ENCODE peak calls at places on chromosomes 13 and 19, in nine cellular contexts. One of them, this sample, is unnamed.

GRCh38 chr13:76522083-76522755 is 364.0 kb downstream of the KCTD12 start:
- DNase-seq in body of pancreas: no peak
- DNase-seq in omental fat pad: no peak
- DNase-seq in AG04450: no peak
- DNase-seq in CD4-positive, alpha-beta T cell: no peak
- DNase-seq in tibial nerve: no peak
- DNase-seq in heart left ventricle: no peak
- DNase-seq in AG10803: peak; percentile 24
- DNase-seq in hepatocyte: peak; percentile 32
- DNase-seq in this sample: no peak

GRCh38 chr19:14433454-14434156 is 499 bp downstream of the PKN1 start:
- DNase-seq in hepatocyte: peak; percentile 60
- DNase-seq in body of pancreas: peak; percentile 57
- DNase-seq in heart left ventricle: peak; percentile 69
- DNase-seq in tibial nerve: no peak
- DNase-seq in AG10803: no peak
- DNase-seq in AG04450: no peak
- DNase-seq in CD4-positive, alpha-beta T cell: peak; percentile 40
- DNase-seq in omental fat pad: no peak
- DNase-seq in this sample: no peak

GRCh38 chr13:104389722-104390121 is 1323.5 kb upstream of the SLC10A2 start:
- DNase-seq in CD4-positive, alpha-beta T cell: no peak
- DNase-seq in omental fat pad: no peak
- DNase-seq in heart left ventricle: no peak
- DNase-seq in AG10803: no peak
- DNase-seq in body of pancreas: no peak
- DNase-seq in hepatocyte: peak; percentile 19
- DNase-seq in tibial nerve: no peak
- DNase-seq in AG04450: no peak
- DNase-seq in this sample: no peak

GRCh38 chr13:29846475-29847256 is 3.8 kb downstream of the UBL3 start:
- DNase-seq in omental fat pad: no peak
- DNase-seq in tibial nerve: no peak
- DNase-seq in heart left ventricle: no peak
- DNase-seq in AG04450: no peak
- DNase-seq in hepatocyte: no peak
- DNase-seq in AG10803: no peak
- DNase-seq in body of pancreas: no peak
- DNase-seq in CD4-positive, alpha-beta T cell: no peak
- DNase-seq in this sample: no peak

GRCh38 chr13:20702945-20703784 is at the start of gene IL17D:
- DNase-seq in tibial nerve: no peak
- DNase-seq in AG10803: no peak
- DNase-seq in CD4-positive, alpha-beta T cell: no peak
- DNase-seq in hepatocyte: peak; percentile 65
- DNase-seq in heart left ventricle: no peak
- DNase-seq in body of pancreas: peak; percentile 20
- DNase-seq in omental fat pad: no peak
- DNase-seq in AG04450: no peak
- DNase-seq in this sample: no peak

GRCh38 chr19:35618857-35619256 is 6.3 kb downstream of the HAUS5 start:
- DNase-seq in heart left ventricle: peak; percentile 28
- DNase-seq in omental fat pad: no peak
- DNase-seq in AG04450: no peak
- DNase-seq in CD4-positive, alpha-beta T cell: no peak
- DNase-seq in tibial nerve: no peak
- DNase-seq in hepatocyte: no peak
- DNase-seq in body of pancreas: no peak
- DNase-seq in AG10803: no peak
- DNase-seq in this sample: no peak

GRCh38 chr13:89806594-89806993 is 1540.9 kb upstream of the MIR17HG start:
- DNase-seq in heart left ventricle: no peak
- DNase-seq in tibial nerve: no peak
- DNase-seq in CD4-positive, alpha-beta T cell: no peak
- DNase-seq in hepatocyte: no peak
- DNase-seq in AG04450: no peak
- DNase-seq in body of pancreas: no peak
- DNase-seq in omental fat pad: no peak
- DNase-seq in AG10803: no peak
- DNase-seq in this sample: no peak

GRCh38 chr13:20993661-20994440 is 67.5 kb downstream of the LATS2 start:
- DNase-seq in heart left ventricle: no peak
- DNase-seq in hepatocyte: no peak
- DNase-seq in AG04450: no peak
- DNase-seq in CD4-positive, alpha-beta T cell: no peak
- DNase-seq in tibial nerve: no peak
- DNase-seq in AG10803: peak; percentile 90
- DNase-seq in body of pancreas: peak; percentile 13
- DNase-seq in omental fat pad: no peak
- DNase-seq in this sample: no peak

GRCh38 chr13:97743946-97744345 is 209.5 kb upstream of the IPO5 start:
- DNase-seq in AG10803: peak; percentile 48
- DNase-seq in omental fat pad: no peak
- DNase-seq in AG04450: no peak
- DNase-seq in heart left ventricle: no peak
- DNase-seq in CD4-positive, alpha-beta T cell: no peak
- DNase-seq in body of pancreas: no peak
- DNase-seq in tibial nerve: no peak
- DNase-seq in hepatocyte: no peak
- DNase-seq in this sample: no peak

GRCh38 chr13:97753269-97753668 is 200.2 kb upstream of the IPO5 start:
- DNase-seq in AG10803: no peak
- DNase-seq in CD4-positive, alpha-beta T cell: no peak
- DNase-seq in heart left ventricle: no peak
- DNase-seq in AG04450: no peak
- DNase-seq in tibial nerve: no peak
- DNase-seq in body of pancreas: no peak
- DNase-seq in omental fat pad: no peak
- DNase-seq in hepatocyte: no peak
- DNase-seq in this sample: no peak

GRCh38 chr13:97751477-97751876 is 202.0 kb upstream of the IPO5 start:
- DNase-seq in hepatocyte: no peak
- DNase-seq in omental fat pad: no peak
- DNase-seq in body of pancreas: no peak
- DNase-seq in tibial nerve: no peak
- DNase-seq in heart left ventricle: no peak
- DNase-seq in AG10803: no peak
- DNase-seq in CD4-positive, alpha-beta T cell: no peak
- DNase-seq in AG04450: no peak
- DNase-seq in this sample: no peak

GRCh38 chr13:97753942-97754670 is 199.4 kb upstream of the IPO5 start:
- DNase-seq in AG10803: no peak
- DNase-seq in omental fat pad: no peak
- DNase-seq in heart left ventricle: no peak
- DNase-seq in body of pancreas: no peak
- DNase-seq in tibial nerve: no peak
- DNase-seq in hepatocyte: no peak
- DNase-seq in AG04450: no peak
- DNase-seq in CD4-positive, alpha-beta T cell: no peak
- DNase-seq in this sample: no peak

DNA sequence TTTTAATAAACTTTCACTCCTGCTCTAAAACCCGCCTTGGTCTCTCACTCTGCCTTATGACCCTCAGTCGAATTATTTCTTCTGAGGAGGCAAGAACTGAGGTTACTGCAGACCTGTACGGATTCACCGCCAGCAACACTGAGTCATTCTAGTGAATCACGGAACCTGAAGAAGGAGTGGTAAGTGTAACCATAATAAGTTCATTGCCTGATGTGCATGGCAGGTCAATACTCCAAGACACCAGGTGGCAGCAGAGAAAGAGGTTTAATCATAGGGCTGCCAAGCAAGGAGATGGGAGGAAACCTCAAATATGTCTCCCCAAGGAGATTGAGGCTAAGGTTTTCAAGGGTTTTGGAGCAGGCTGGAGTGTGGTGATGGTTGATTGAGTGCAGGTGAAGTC is 204.3 kb upstream of the IPO5 start:
- DNase-seq in AG04450: no peak
- DNase-seq in omental fat pad: no peak
- DNase-seq in AG10803: no peak
- DNase-seq in tibial nerve: no peak
- DNase-seq in CD4-positive, alpha-beta T cell: no peak
- DNase-seq in hepatocyte: no peak
- DNase-seq in body of pancreas: no peak
- DNase-seq in heart left ventricle: no peak
- DNase-seq in this sample: no peak
- TF ChIP-seq CTCF in AG04450: peak; percentile 9
- TF ChIP-seq CTCF in omental fat pad: no peak
- TF ChIP-seq CTCF in AG10803: no peak
- TF ChIP-seq CTCF in tibial nerve: no peak
- TF ChIP-seq CTCF in CD4-positive, alpha-beta T cell: no peak
- TF ChIP-seq CTCF in hepatocyte: no peak
- TF ChIP-seq CTCF in body of pancreas: no peak
- TF ChIP-seq CTCF in heart left ventricle: no peak
- TF ChIP-seq CTCF in this sample: no peak

DNA sequence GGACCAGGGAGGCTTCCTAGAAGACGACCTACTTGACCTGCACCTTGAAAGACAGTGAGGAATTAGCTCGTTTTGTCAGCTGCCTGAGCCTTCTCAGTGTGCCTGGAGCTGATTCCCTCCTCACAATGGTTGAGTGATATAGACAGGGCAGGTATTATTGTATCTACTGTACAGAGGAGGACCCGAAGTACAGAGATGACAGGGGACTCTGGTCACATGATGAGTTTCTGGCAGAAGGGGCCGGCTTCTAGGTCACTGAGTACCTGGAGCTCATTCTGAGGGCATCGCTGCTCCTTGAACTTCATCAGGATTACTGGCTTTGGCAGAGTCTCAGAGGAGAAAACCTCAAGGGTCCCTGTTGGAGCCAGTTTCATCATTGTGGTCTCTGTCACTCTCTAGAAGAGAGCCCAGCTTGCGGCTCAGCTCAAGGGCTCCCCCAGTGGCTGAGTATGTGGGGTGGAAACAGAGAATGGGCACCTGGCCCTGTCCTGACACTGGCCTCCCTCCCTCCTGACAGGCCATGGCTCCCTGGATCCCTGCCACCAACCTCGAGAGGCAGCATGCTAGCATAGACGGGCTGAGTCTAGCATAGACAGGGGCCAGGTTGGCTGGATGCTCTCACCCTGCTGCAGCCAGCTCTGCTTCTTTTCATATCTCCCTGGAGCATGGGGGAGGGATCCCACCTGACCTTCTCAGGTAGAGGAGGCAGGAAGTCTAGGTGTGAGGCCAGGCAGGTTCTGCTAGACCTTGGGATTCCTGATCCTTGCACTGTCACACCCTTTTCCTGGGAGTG is 38.7 kb downstream of the NFIX start:
- DNase-seq in AG10803: peak; percentile 77
- DNase-seq in AG04450: no peak
- DNase-seq in CD4-positive, alpha-beta T cell: no peak
- DNase-seq in body of pancreas: peak; percentile 86
- DNase-seq in omental fat pad: no peak
- DNase-seq in heart left ventricle: peak; percentile 88
- DNase-seq in tibial nerve: peak; percentile 68
- DNase-seq in hepatocyte: peak; percentile 60
- DNase-seq in this sample: no peak
- TF ChIP-seq CTCF in AG10803: peak; percentile 90
- TF ChIP-seq CTCF in AG04450: peak; percentile 78
- TF ChIP-seq CTCF in CD4-positive, alpha-beta T cell: peak; percentile 46
- TF ChIP-seq CTCF in body of pancreas: peak; percentile 88
- TF ChIP-seq CTCF in omental fat pad: no peak
- TF ChIP-seq CTCF in heart left ventricle: peak; percentile 80
- TF ChIP-seq CTCF in tibial nerve: peak; percentile 74
- TF ChIP-seq CTCF in hepatocyte: peak; percentile 45
- TF ChIP-seq CTCF in this sample: peak; percentile 64

DNA sequence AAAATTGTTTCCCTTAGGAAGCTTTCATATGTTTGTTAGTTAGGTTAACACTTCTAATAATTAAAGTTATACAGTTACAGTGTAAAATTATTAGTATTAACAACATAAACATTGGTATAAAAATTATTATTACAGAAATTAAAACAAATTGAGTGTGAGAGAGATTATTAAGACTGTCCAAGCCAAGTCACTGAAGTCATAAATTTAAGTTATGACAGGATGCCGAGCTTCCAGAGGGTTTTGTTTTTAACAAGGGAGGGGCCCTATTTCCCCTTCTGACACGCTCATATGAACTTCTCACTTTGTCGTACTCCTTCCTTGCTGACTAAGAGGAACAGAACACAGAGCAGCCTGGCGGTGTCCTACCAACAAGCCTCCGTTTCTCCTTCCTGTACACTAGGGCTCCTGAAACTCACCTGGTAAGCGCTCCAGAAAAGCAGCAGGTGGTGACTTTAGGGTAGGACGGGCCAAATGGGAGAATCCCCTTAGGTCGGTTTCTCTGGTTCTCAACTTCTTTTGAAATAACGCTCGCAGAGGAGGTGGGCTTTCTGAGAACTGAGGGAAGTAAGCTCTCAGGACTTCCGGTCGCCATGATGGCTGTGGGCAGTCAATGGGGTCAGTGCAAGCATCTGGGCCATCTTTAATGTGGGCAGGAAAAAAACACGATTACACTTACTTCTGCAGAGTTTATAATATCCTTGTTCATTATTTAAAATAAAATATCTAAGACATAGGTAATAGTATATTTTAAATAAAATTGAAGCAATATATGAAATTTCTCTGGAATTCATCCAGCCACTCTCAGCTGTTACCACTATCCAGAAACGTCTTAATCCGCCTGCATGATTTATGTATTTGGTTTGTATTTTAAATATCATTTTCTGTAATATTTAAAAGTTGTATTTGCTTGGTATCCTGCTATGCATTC is at the start of gene CARD8:
- DNase-seq in body of pancreas: peak; percentile 88
- DNase-seq in tibial nerve: peak; percentile 75
- DNase-seq in CD4-positive, alpha-beta T cell: peak; percentile 69
- DNase-seq in AG04450: peak; percentile 65
- DNase-seq in AG10803: peak; percentile 87
- DNase-seq in heart left ventricle: peak; percentile 85
- DNase-seq in omental fat pad: peak; percentile 56
- DNase-seq in hepatocyte: peak; percentile 87
- DNase-seq in this sample: peak; percentile 90
- TF ChIP-seq CTCF in body of pancreas: peak; percentile 45
- TF ChIP-seq CTCF in tibial nerve: peak; percentile 29
- TF ChIP-seq CTCF in CD4-positive, alpha-beta T cell: no peak
- TF ChIP-seq CTCF in AG04450: peak; percentile 15
- TF ChIP-seq CTCF in AG10803: peak; percentile 23
- TF ChIP-seq CTCF in heart left ventricle: no peak
- TF ChIP-seq CTCF in omental fat pad: no peak
- TF ChIP-seq CTCF in hepatocyte: no peak
- TF ChIP-seq CTCF in this sample: peak; percentile 16

DNA sequence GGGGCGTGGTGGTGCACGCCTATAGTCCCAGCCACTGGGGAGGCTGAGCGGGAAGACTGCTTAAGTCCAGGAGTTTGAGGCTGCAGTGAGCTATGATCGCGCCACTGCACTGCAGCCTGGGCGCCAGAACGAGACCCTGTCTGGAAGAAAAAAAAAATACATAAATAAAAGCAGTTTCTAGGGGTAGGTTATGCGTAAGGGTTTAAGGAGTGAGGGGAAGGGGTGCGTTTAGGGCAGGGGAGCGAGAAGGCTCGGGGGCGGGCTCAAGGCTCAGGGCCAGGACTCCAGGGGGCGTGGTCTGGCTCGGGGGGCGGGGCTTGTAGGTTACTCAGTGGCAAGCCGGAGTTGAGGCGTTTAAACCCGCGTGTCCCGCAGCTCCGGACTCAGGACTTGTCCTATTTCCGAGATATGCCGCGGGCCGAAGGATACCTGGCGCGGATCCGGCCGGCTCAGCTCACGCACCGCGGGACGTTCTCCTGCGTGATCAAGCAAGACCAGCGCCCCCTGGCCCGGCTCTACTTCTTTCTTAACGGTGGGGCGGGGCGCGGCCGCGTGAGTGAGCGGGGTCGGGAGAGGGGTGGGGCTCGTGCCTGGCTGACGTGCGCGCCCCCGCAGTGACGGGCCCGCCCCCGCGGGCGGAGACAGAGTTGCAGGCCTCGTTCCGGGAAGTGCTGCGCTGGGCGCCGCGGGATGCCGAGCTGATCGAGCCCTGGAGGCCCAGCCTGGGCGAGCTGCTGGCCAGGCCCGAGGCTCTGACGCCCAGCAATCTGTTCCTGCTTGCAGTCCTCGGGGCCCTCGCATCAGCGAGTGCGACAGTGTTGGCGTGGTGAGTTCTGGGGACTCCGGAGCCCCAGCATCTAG is 10.8 kb downstream of the SPACA6 start:
- DNase-seq in tibial nerve: peak; percentile 98
- DNase-seq in body of pancreas: peak; percentile 98
- DNase-seq in omental fat pad: peak; percentile 96
- DNase-seq in heart left ventricle: peak; percentile 98
- DNase-seq in AG10803: peak; percentile 93
- DNase-seq in hepatocyte: peak; percentile 97
- DNase-seq in CD4-positive, alpha-beta T cell: peak; percentile 95
- DNase-seq in AG04450: peak; percentile 67
- DNase-seq in this sample: peak; percentile 98
- TF ChIP-seq CTCF in tibial nerve: peak; percentile 74
- TF ChIP-seq CTCF in body of pancreas: peak; percentile 48
- TF ChIP-seq CTCF in omental fat pad: no peak
- TF ChIP-seq CTCF in heart left ventricle: peak; percentile 54
- TF ChIP-seq CTCF in AG10803: peak; percentile 47
- TF ChIP-seq CTCF in hepatocyte: peak; percentile 56
- TF ChIP-seq CTCF in CD4-positive, alpha-beta T cell: peak; percentile 55
- TF ChIP-seq CTCF in AG04450: peak; percentile 61
- TF ChIP-seq CTCF in this sample: peak; percentile 65